ENCODE peak calls at places on chromosomes 6 and 20, in four cellular contexts. L, O, B and E are unnamed samples.

GRCh38 chr6:150142657-150143501 is at the start of gene PPP1R14C:
- DNase-seq in L (no peak), O (no peak), B (peak), E (peak)

GRCh38 chr6:84269947-84270733 is 42.7 kb upstream of the CEP162 start:
- DNase-seq in L (no peak), O (no peak), B (no peak), E (no peak)

GRCh38 chr20:47782920-47783552 is 2.2 kb downstream of the SULF2 start:
- DNase-seq in L (no peak), O (no peak), B (no peak), E (no peak)

GRCh38 chr6:34489229-34489805 is 23.4 kb downstream of the PACSIN1 start:
- DNase-seq in L (no peak), O (no peak), B (no peak), E (no peak)

GRCh38 chr20:24470031-24470781 is 777 bp downstream of the SYNDIG1 start:
- DNase-seq in L (no peak), O (peak), B (no peak), E (peak)

GRCh38 chr6:117951783-117952182 is 44.7 kb downstream of the SLC35F1 start:
- DNase-seq in L (no peak), O (no peak), B (no peak), E (no peak)

GRCh38 chr6:52399511-52400315 is 20.4 kb upstream of the EFHC1 start:
- DNase-seq in L (peak), O (no peak), B (no peak), E (no peak)

GRCh38 chr20:7094438-7094997 is 327.0 kb downstream of the BMP2 start:
- DNase-seq in L (no peak), O (no peak), B (no peak), E (no peak)

GRCh38 chr6:36907781-36908180 is 22.0 kb downstream of the C6orf89 start:
- DNase-seq in L (peak), O (peak), B (peak), E (no peak)

GRCh38 chr6:125201961-125202729 is 48.6 kb downstream of the TPD52L1 start:
- DNase-seq in L (peak), O (peak), B (peak), E (no peak)

GRCh38 chr6:33696538-33697518 is 14.7 kb downstream of the UQCC2 start:
- DNase-seq in L (peak), O (peak), B (no peak), E (peak)

GRCh38 chr6:15457121-15457646 is 205.6 kb downstream of the DTNBP1 start:
- DNase-seq in L (no peak), O (no peak), B (no peak), E (no peak)

GRCh38 chr20:1215386-1216170 is 10.3 kb upstream of the RAD21L1 start:
- DNase-seq in L (no peak), O (no peak), B (no peak), E (no peak)

GRCh38 chr6:132084811-132085509 is 133.8 kb upstream of the CCN2 start:
- DNase-seq in L (no peak), O (no peak), B (no peak), E (no peak)

GRCh38 chr6:134058622-134059366 is 6.4 kb upstream of the SLC2A12 start:
- DNase-seq in L (no peak), O (no peak), B (no peak), E (no peak)
- H3K27ac ChIP-seq in L (no peak), O (no peak), B (no peak), E (no peak)

GRCh38 chr6:43146709-43147108 is 24.4 kb upstream of the SRF start:
- DNase-seq in L (no peak), O (no peak), B (no peak), E (no peak)

GRCh38 chr6:43147691-43148477 is 23.2 kb upstream of the SRF start:
- DNase-seq in L (no peak), O (no peak), B (no peak), E (no peak)

GRCh38 chr6:43147289-43147688 is 23.8 kb upstream of the SRF start:
- DNase-seq in L (no peak), O (no peak), B (no peak), E (no peak)

GRCh38 chr6:43144879-43145278 is 26.2 kb upstream of the SRF start:
- DNase-seq in L (no peak), O (no peak), B (no peak), E (no peak)

GRCh38 chr6:43146228-43146627 is 24.8 kb upstream of the SRF start:
- DNase-seq in L (no peak), O (no peak), B (no peak), E (no peak)
- H3K4me3 ChIP-seq in L (no peak), O (no peak), B (no peak), E (no peak)

GRCh38 chr20:13262302-13262650 is 41.2 kb downstream of the ISM1 start:
- DNase-seq in L (no peak), O (no peak), B (no peak), E (no peak)
- TF ChIP-seq CTCF in L (no peak), O (no peak), B (no peak), E (no peak)

DNA sequence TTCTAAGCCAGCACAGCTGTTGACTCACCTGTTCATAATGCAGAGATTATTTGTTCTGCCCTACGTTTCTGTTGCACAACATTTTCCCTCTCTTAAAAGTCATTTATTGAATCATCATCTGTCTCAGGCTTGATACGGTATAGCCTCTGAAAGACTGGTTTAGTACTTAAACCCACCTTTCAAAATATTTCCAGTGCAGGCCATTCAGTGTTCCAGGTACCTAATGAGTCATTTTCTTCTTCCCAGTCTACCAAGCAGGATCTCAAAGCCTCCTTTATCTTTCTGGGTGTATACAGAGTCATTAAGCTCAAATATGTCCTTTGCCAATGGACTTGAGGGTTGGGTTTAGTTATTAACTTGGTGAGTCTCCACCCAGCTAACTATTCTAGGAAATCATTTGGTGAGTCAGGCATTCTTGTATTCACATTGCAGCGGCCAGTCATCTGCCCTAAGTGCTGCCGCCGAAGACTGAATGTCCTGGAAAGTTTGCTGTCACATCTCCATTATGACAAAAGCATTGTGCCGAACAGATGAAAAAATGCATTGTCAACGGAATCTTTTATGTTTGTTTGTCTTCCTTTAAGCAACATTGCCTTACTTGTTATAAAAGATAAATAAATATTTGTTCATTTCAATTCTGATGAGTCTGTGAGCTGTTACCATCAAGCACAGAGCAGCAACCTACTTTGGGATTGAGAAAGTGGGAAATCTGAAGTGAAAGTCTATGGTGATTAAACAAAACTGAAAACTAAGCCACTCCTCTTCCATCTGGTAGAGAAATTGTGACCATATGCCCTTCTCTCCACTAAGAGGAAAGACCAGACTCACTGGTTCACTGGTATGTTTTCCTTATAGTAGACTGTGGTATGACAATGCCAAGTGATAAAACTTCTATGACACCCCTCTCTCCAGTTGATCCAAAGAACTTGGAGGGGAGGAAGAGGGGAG is 14.3 kb upstream of the FAM135A start:
- DNase-seq in L (peak), O (no peak), B (peak), E (peak)
- H3K27ac ChIP-seq in L (peak), O (no peak), B (peak), E (peak)

GRCh38 chr20:3733119-3733995 is 872 bp downstream of the HSPA12B start:
- DNase-seq in L (no peak), O (no peak), B (no peak), E (peak)
- H3K4me3 ChIP-seq in L (peak), O (peak), B (peak), E (peak)

GRCh38 chr6:7106752-7107577 is 796 bp upstream of the RREB1 start:
- DNase-seq in L (peak), O (peak), B (peak), E (peak)
- TF ChIP-seq CTCF in L (peak), O (no peak), B (no peak), E (peak)

DNA sequence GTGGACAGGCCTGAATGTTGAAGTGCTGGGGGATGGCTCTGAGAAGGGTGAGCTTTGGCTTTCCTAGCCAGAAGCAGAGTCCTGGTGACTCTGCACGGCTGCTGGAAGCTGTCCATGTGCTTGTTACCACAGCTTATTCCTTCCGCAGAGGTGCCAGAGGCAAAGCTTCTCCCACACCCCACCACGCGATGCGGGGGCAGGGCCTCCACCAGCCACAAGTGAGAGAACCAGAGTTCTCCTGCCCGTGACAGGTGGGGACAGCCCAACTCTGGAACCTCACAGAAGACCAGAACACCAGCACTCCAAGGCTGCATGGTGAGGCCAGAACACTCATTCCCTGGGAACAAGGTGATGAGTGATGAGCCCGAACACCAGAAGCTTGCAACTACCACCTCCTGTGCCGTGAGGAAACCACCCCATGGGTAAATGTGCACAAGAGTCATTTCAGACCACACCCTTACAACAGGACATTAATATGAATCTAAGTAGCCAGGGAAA is 36.7 kb downstream of the JAG1 start:
- DNase-seq in L (no peak), O (no peak), B (no peak), E (peak)
- H3K27ac ChIP-seq in L (peak), O (peak), B (peak), E (peak)

GRCh38 chr20:63031251-63032014 is 24.7 kb upstream of the BHLHE23 start:
- DNase-seq in L (no peak), O (no peak), B (no peak), E (peak)

GRCh38 chr20:63027425-63028389 is 20.9 kb upstream of the BHLHE23 start:
- DNase-seq in L (no peak), O (no peak), B (no peak), E (peak)

GRCh38 chr20:63028461-63028921 is 21.7 kb upstream of the BHLHE23 start:
- DNase-seq in L (no peak), O (no peak), B (no peak), E (peak)

GRCh38 chr20:63032026-63032800 is 25.4 kb upstream of the BHLHE23 start:
- DNase-seq in L (no peak), O (no peak), B (no peak), E (peak)

DNA sequence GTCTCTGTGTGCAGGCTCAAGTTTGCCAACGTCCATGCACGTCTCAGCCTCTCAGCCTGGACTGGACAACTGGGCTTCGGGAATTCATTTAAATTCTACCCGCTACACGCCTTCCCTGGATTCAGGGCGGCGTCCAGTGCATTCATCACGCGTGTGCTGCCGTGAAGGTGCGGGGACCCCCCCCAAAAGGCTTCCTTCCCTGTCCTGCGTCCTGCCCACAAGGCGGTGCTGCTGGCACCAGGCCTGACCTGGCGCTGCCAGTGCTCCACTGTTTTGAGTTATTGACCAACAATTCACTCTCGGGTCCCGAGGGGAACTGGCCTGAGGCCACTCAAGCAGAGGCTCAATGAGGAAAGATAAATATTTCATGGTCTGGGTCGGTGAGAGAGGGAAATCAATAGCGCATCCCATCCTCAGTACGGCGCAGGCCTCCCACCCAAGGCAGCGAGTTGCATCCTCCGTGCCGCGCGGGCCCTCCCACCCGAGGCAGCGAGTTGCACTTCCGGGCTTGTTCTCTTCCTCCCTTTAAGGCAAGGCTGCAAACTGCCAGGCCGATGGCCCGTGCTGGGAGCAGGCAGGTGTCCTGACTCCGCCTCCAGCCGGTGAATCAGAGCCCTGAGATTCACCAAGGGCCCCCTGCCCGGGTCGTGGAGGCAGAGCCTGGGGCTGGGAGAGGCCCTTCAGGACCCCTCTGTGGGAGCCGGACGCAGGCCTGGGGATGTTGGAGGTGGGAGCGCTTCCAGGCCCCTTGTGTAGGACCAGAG is 22.8 kb upstream of the BHLHE23 start:
- DNase-seq in L (no peak), O (no peak), B (no peak), E (peak)
- H3K4me3 ChIP-seq in L (no peak), O (no peak), B (no peak), E (no peak)

GRCh38 chr20:43682446-43682845 is 15.5 kb downstream of the MYBL2 start:
- DNase-seq in L (no peak), O (no peak), B (no peak), E (no peak)
- TF ChIP-seq CTCF in L (no peak), O (no peak), B (no peak), E (no peak)